ENCODE peak calls at places on chromosome 21, in eight cellular contexts. B is fibroblast of lung; S is adipocyte; E is CD8-positive, alpha-beta T cell; L is HL-60; K is HCT116; U is adrenal gland; D is thoracic aorta. I is an unnamed sample. For H3K27me3, the result is how much of the 10 kb centered on the place peaks cover.

GRCh38 chr21:37764696-37765095 is 151.6 kb downstream of the KCNJ6 start:
- DNase-seq in K (no peak), S (no peak), L (no peak), B (peak), E (no peak), D (no peak), U (no peak), I (no peak)

GRCh38 chr21:17003763-17004373 is 509.0 kb upstream of the CXADR start:
- DNase-seq in L (no peak), U (no peak), B (peak), K (no peak), D (no peak), E (no peak), S (peak), I (no peak)

GRCh38 chr21:21232320-21232719 is 234.1 kb downstream of the NCAM2 start:
- DNase-seq in D (no peak), K (no peak), U (peak), B (peak), L (peak), S (peak), E (no peak), I (no peak)

GRCh38 chr21:32726742-32727477 is 903 bp downstream of the SYNJ1 start:
- DNase-seq in U (peak), B (peak), E (no peak), L (peak), D (peak), S (peak), K (no peak), I (no peak)

GRCh38 chr21:21002137-21002536 is 3.9 kb downstream of the NCAM2 start:
- DNase-seq in K (no peak), E (no peak), D (no peak), S (no peak), B (no peak), U (no peak), L (no peak), I (no peak)

GRCh38 chr21:24290151-24290833 is 1317.0 kb downstream of the MRPL39 start:
- DNase-seq in E (no peak), B (no peak), L (no peak), S (no peak), D (no peak), U (no peak), K (no peak), I (no peak)

GRCh38 chr21:38284221-38284620 is 27.4 kb downstream of the KCNJ15 start:
- DNase-seq in K (no peak), B (no peak), D (no peak), L (no peak), E (no peak), S (no peak), U (no peak), I (no peak)

GRCh38 chr21:45843426-45843825 is 138.1 kb upstream of the COL6A1 start:
- DNase-seq in D (no peak), U (no peak), K (no peak), L (no peak), S (no peak), E (no peak), B (no peak), I (no peak)

GRCh38 chr21:27802816-27803475 is 836.1 kb upstream of the ADAMTS5 start:
- DNase-seq in S (peak), E (no peak), U (peak), B (no peak), L (peak), D (no peak), K (no peak), I (no peak)

GRCh38 chr21:25895565-25896205 is 160.9 kb downstream of the GABPA start:
- DNase-seq in E (no peak), D (no peak), K (no peak), S (peak), L (peak), B (peak), U (no peak), I (no peak)

GRCh38 chr21:45596704-45597318 is 46.7 kb upstream of the PCBP3 start:
- DNase-seq in D (no peak), K (peak), B (peak), S (peak), L (peak), E (peak), U (peak), I (peak)

GRCh38 chr21:18204931-18205330 is 39.7 kb upstream of the CHODL start:
- DNase-seq in D (no peak), K (no peak), L (no peak), S (no peak), U (no peak), B (no peak), E (no peak), I (no peak)

GRCh38 chr21:17900990-17901385 is 81.8 kb upstream of the C21orf91 start:
- DNase-seq in U (no peak), E (no peak), D (no peak), K (no peak), S (no peak), B (no peak), L (no peak), I (no peak)

GRCh38 chr21:45926281-45926680 is 55.3 kb upstream of the COL6A1 start:
- DNase-seq in E (no peak), D (no peak), B (no peak), K (no peak), L (no peak), U (no peak), S (no peak), I (no peak)

GRCh38 chr21:16124397-16125130 is 394.8 kb downstream of the USP25 start:
- DNase-seq in L (no peak), U (peak), D (no peak), K (no peak), S (peak), B (peak), E (no peak), I (peak)

GRCh38 chr21:35352066-35352770 is 303.1 kb upstream of the RUNX1 start:
- DNase-seq in L (no peak), D (no peak), U (no peak), S (peak), E (no peak), K (no peak), B (peak), I (no peak)

GRCh38 chr21:35436899-35437298 is 387.8 kb upstream of the RUNX1 start:
- DNase-seq in B (no peak), K (peak), D (no peak), L (no peak), U (no peak), E (no peak), S (no peak), I (no peak)

GRCh38 chr21:28152729-28153128 is 839.9 kb downstream of the LTN1 start:
- DNase-seq in K (no peak), L (no peak), U (no peak), B (no peak), E (no peak), S (no peak), D (no peak), I (no peak)

GRCh38 chr21:26719750-26720149 is 125.5 kb downstream of the ADAMTS1 start:
- DNase-seq in L (no peak), K (no peak), B (no peak), D (no peak), E (no peak), U (no peak), S (no peak), I (no peak)

GRCh38 chr21:38544681-38545080 is 46.4 kb upstream of the ERG start:
- DNase-seq in E (no peak), L (no peak), U (no peak), D (no peak), K (no peak), B (peak), S (no peak), I (no peak)

GRCh38 chr21:39867198-39867650 is at the start of gene PCP4:
- DNase-seq in K (peak), U (peak), L (peak), D (no peak), B (peak), S (peak), E (no peak), I (peak)

GRCh38 chr21:38376693-38377092 is 119.9 kb downstream of the KCNJ15 start:
- DNase-seq in U (no peak), K (no peak), B (no peak), S (no peak), E (no peak), L (no peak), D (no peak), I (no peak)

GRCh38 chr21:36543924-36544323 is 64.0 kb upstream of the CLDN14 start:
- DNase-seq in B (no peak), L (no peak), S (no peak), U (no peak), K (no peak), D (no peak), E (no peak), I (no peak)
- H3K27me3 ChIP-seq in B (under half), L (under half), S (half or more), U (under half), K (under half), D (under half), E (under half), I (under half)

GRCh38 chr21:44377201-44377921 is 23.9 kb downstream of the TRPM2 start:
- DNase-seq in U (no peak), K (no peak), D (no peak), B (no peak), L (no peak), E (no peak), S (no peak), I (no peak)
- H3K27me3 ChIP-seq in U (under half), K (under half), D (under half), B (under half), L (under half), E (under half), S (under half), I (under half)

DNA sequence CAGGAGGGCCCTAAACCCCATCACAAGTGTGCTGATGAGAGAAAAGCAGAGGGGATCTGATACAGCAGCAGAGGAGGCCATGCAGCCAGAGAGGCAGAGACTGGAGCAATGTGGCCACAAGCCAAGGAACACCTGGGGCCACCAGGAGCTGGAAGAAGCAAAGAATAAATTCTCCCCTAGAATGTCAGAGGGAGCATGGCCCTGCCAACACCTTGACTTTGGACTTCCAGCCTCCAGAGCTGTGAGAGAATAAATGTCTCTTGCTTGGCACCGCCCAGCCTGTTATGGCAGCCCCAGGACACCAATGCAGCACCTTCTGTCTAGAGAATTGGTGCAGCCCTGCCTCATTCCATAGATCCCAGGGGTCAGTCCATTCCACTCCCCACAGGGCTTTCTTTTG is 25.3 kb downstream of the UBASH3A start:
- DNase-seq in K (no peak), L (no peak), S (no peak), B (no peak), U (no peak), D (no peak), E (no peak), I (no peak)
- H3K27me3 ChIP-seq in K (under half), L (under half), S (under half), B (under half), U (under half), D (under half), E (under half), I (under half)

GRCh38 chr21:43302356-43302700 is 124.6 kb downstream of the SIK1 start:
- DNase-seq in B (no peak), U (no peak), L (no peak), S (no peak), E (no peak), K (no peak), D (no peak), I (peak)

GRCh38 chr21:43303240-43304178 is 123.4 kb downstream of the SIK1 start:
- DNase-seq in B (no peak), K (no peak), L (no peak), D (no peak), S (no peak), E (no peak), U (no peak), I (no peak)

GRCh38 chr21:43300496-43301423 is 126.2 kb downstream of the SIK1 start:
- DNase-seq in B (no peak), U (no peak), D (no peak), K (no peak), S (peak), E (no peak), L (no peak), I (no peak)

GRCh38 chr21:43302769-43303168 is 124.2 kb downstream of the SIK1 start:
- DNase-seq in B (no peak), U (no peak), L (no peak), E (no peak), K (no peak), S (no peak), D (no peak), I (no peak)

GRCh38 chr21:43301424-43302355 is 125.2 kb downstream of the SIK1 start:
- DNase-seq in E (no peak), U (no peak), D (no peak), S (no peak), L (no peak), K (no peak), B (no peak), I (peak)
- H3K27me3 ChIP-seq in E (under half), U (under half), D (under half), S (under half), L (under half), K (under half), B (under half), I (under half)

I was measured in ovary.